ENCODE peak calls at places on chromosomes 6 and 20, in nine cellular contexts. K, C, J, S, M, A, G, I and U are unnamed samples.

GRCh38 chr6:99607416-99608036 is 893 bp downstream of the PRDM13 start:
- ATAC-seq in G (no peak), I (no peak), K (no peak), A (no peak), S (no peak), C (no peak), M (no peak), J (no peak), U (no peak)

GRCh38 chr6:79544939-79545450 is 7.8 kb upstream of the LCA5 start:
- ATAC-seq in C (peak; percentile 99), K (peak; percentile 86), I (peak; percentile 100), A (peak; percentile 99), M (no peak), J (peak; percentile 39), G (peak; percentile 94), S (peak; percentile 40), U (peak; percentile 99)

GRCh38 chr6:50410577-50410976 is 302.7 kb upstream of the TFAP2D start:
- ATAC-seq in J (no peak), A (no peak), G (no peak), S (no peak), C (no peak), M (no peak), K (no peak), I (no peak), U (no peak)

GRCh38 chr6:18596529-18596835 is 209.3 kb downstream of the RNF144B start:
- ATAC-seq in J (no peak), A (peak; percentile 48), C (no peak), M (no peak), S (no peak), G (no peak), I (peak; percentile 21), K (no peak), U (peak; percentile 54)

GRCh38 chr20:50343490-50344179 is 153.0 kb downstream of the CEBPB start:
- ATAC-seq in C (no peak), J (no peak), G (no peak), S (no peak), A (no peak), M (no peak), K (no peak), I (no peak), U (no peak)

GRCh38 chr6:44253307-44254101 is 3.8 kb downstream of the SLC35B2 start:
- ATAC-seq in C (no peak), G (no peak), A (peak; percentile 22), J (peak; percentile 27), S (peak; percentile 22), K (peak; percentile 24), M (no peak), I (no peak), U (peak; percentile 9)

GRCh38 chr6:161683400-161683799 is 409.5 kb upstream of the AGPAT4 start:
- ATAC-seq in C (no peak), G (no peak), M (no peak), I (no peak), J (no peak), A (no peak), K (no peak), S (no peak), U (no peak)

GRCh38 chr6:19851273-19852089 is 14.3 kb downstream of the ID4 start:
- ATAC-seq in K (no peak), I (peak; percentile 95), S (no peak), G (peak; percentile 80), M (no peak), A (peak; percentile 100), J (no peak), C (peak; percentile 81), U (peak; percentile 99)

GRCh38 chr6:8947900-8948299 is 512.6 kb upstream of the SLC35B3 start:
- ATAC-seq in J (no peak), C (no peak), A (no peak), K (no peak), S (no peak), I (no peak), M (no peak), G (no peak), U (no peak)

GRCh38 chr20:23120936-23121765 is 35.0 kb upstream of the CD93 start:
- ATAC-seq in I (no peak), K (no peak), G (no peak), S (no peak), A (no peak), J (no peak), C (no peak), M (no peak), U (no peak)

GRCh38 chr20:64033981-64034493 is 1.9 kb upstream of the C20orf204 start:
- ATAC-seq in S (no peak), J (no peak), C (no peak), I (no peak), G (no peak), M (no peak), A (no peak), K (no peak), U (no peak)

GRCh38 chr6:143368426-143368825 is 82.1 kb downstream of the ADAT2 start:
- ATAC-seq in C (no peak), K (no peak), I (peak; percentile 96), A (no peak), M (peak; percentile 97), G (no peak), S (no peak), J (no peak), U (no peak)